ENCODE peak calls at places on chromosomes 12 and 14, in five cellular contexts. One of them, this sample, is unnamed.

GRCh38 chr14:76083796-76084195 is 67.9 kb upstream of the GPATCH2L start:
- DNase-seq in Calu3: no peak
- DNase-seq in body of pancreas: no peak
- DNase-seq in K562: peak; percentile 64
- DNase-seq in activated naive CD8-positive, alpha-beta T cell treated with anti-CD3 and anti-CD28 coated beads for 36 hours: no peak
- DNase-seq in this sample: no peak

GRCh38 chr12:93041416-93041815 is 112.3 kb upstream of the EEA1 start:
- DNase-seq in Calu3: no peak
- DNase-seq in K562: no peak
- DNase-seq in body of pancreas: no peak
- DNase-seq in activated naive CD8-positive, alpha-beta T cell treated with anti-CD3 and anti-CD28 coated beads for 36 hours: no peak
- DNase-seq in this sample: no peak

GRCh38 chr14:26204954-26205479 is 392.8 kb downstream of the NOVA1 start:
- DNase-seq in Calu3: no peak
- DNase-seq in K562: no peak
- DNase-seq in body of pancreas: peak; percentile 26
- DNase-seq in activated naive CD8-positive, alpha-beta T cell treated with anti-CD3 and anti-CD28 coated beads for 36 hours: no peak
- DNase-seq in this sample: peak; percentile 39

GRCh38 chr14:106268013-106268727 is 741.8 kb downstream of the TMEM121 start:
- DNase-seq in body of pancreas: peak; percentile 29
- DNase-seq in Calu3: peak; percentile 17
- DNase-seq in activated naive CD8-positive, alpha-beta T cell treated with anti-CD3 and anti-CD28 coated beads for 36 hours: peak; percentile 79
- DNase-seq in K562: peak; percentile 17
- DNase-seq in this sample: no peak

GRCh38 chr12:83796527-83796926 is 1109.8 kb downstream of the TMTC2 start:
- DNase-seq in activated naive CD8-positive, alpha-beta T cell treated with anti-CD3 and anti-CD28 coated beads for 36 hours: no peak
- DNase-seq in Calu3: no peak
- DNase-seq in body of pancreas: no peak
- DNase-seq in K562: no peak
- DNase-seq in this sample: no peak

GRCh38 chr12:51434305-51434704 is 9.7 kb downstream of the SLC4A8 start:
- DNase-seq in K562: no peak
- DNase-seq in body of pancreas: no peak
- DNase-seq in activated naive CD8-positive, alpha-beta T cell treated with anti-CD3 and anti-CD28 coated beads for 36 hours: no peak
- DNase-seq in Calu3: no peak
- DNase-seq in this sample: no peak

GRCh38 chr12:6230321-6231110 is 30.3 kb downstream of the CD9 start:
- DNase-seq in body of pancreas: peak; percentile 52
- DNase-seq in Calu3: no peak
- DNase-seq in K562: no peak
- DNase-seq in activated naive CD8-positive, alpha-beta T cell treated with anti-CD3 and anti-CD28 coated beads for 36 hours: peak; percentile 72
- DNase-seq in this sample: peak; percentile 68

GRCh38 chr12:116093915-116094314 is 183.6 kb downstream of the MED13L start:
- DNase-seq in body of pancreas: no peak
- DNase-seq in activated naive CD8-positive, alpha-beta T cell treated with anti-CD3 and anti-CD28 coated beads for 36 hours: no peak
- DNase-seq in Calu3: no peak
- DNase-seq in K562: no peak
- DNase-seq in this sample: no peak

GRCh38 chr12:69908208-69908607 is 83.2 kb downstream of the MYRFL start:
- DNase-seq in K562: no peak
- DNase-seq in Calu3: no peak
- DNase-seq in activated naive CD8-positive, alpha-beta T cell treated with anti-CD3 and anti-CD28 coated beads for 36 hours: no peak
- DNase-seq in body of pancreas: no peak
- DNase-seq in this sample: no peak

GRCh38 chr12:131131808-131132117 is 178.1 kb downstream of the ADGRD1 start:
- DNase-seq in K562: no peak
- DNase-seq in Calu3: no peak
- DNase-seq in body of pancreas: no peak
- DNase-seq in activated naive CD8-positive, alpha-beta T cell treated with anti-CD3 and anti-CD28 coated beads for 36 hours: no peak
- DNase-seq in this sample: no peak

GRCh38 chr14:90111895-90112534 is 50.2 kb downstream of the KCNK13 start:
- DNase-seq in Calu3: no peak
- DNase-seq in body of pancreas: no peak
- DNase-seq in activated naive CD8-positive, alpha-beta T cell treated with anti-CD3 and anti-CD28 coated beads for 36 hours: no peak
- DNase-seq in K562: no peak
- DNase-seq in this sample: no peak

GRCh38 chr12:131204416-131205311 is 251.0 kb downstream of the ADGRD1 start:
- DNase-seq in body of pancreas: no peak
- DNase-seq in activated naive CD8-positive, alpha-beta T cell treated with anti-CD3 and anti-CD28 coated beads for 36 hours: no peak
- DNase-seq in K562: no peak
- DNase-seq in Calu3: no peak
- DNase-seq in this sample: no peak

GRCh38 chr12:45289245-45290217 is 73.6 kb downstream of the ANO6 start:
- DNase-seq in activated naive CD8-positive, alpha-beta T cell treated with anti-CD3 and anti-CD28 coated beads for 36 hours: no peak
- DNase-seq in body of pancreas: no peak
- DNase-seq in Calu3: no peak
- DNase-seq in K562: no peak
- DNase-seq in this sample: no peak

GRCh38 chr14:72503696-72504368 is 390.1 kb downstream of the DPF3 start:
- DNase-seq in K562: no peak
- DNase-seq in Calu3: no peak
- DNase-seq in body of pancreas: no peak
- DNase-seq in activated naive CD8-positive, alpha-beta T cell treated with anti-CD3 and anti-CD28 coated beads for 36 hours: no peak
- DNase-seq in this sample: no peak